ENCODE peak calls at places on chromosomes 3 and 15, in nine cellular contexts. One of them, this sample, is unnamed.
A peak's percentile ranks its signal among the peaks of the same experiment; 100 is the strongest.

GRCh38 chr15:77311618-77312398 is 108.1 kb downstream of the PEAK1 start:
- DNase-seq in GM04504: no peak
- DNase-seq in IMR-90: no peak
- DNase-seq in adipocyte: no peak
- DNase-seq in brain microvascular endothelial cell: no peak
- DNase-seq in left lobe of liver: no peak
- DNase-seq in neural progenitor cell: no peak
- DNase-seq in heart right ventricle: no peak
- DNase-seq in sciatic nerve: no peak
- DNase-seq in this sample: no peak

GRCh38 chr15:73944161-73945099 is 18.2 kb downstream of the LOXL1 start:
- DNase-seq in GM04504: no peak
- DNase-seq in IMR-90: no peak
- DNase-seq in adipocyte: no peak
- DNase-seq in brain microvascular endothelial cell: no peak
- DNase-seq in left lobe of liver: no peak
- DNase-seq in neural progenitor cell: peak; percentile 95
- DNase-seq in heart right ventricle: no peak
- DNase-seq in sciatic nerve: no peak
- DNase-seq in this sample: no peak

GRCh38 chr15:40543082-40543481 is 21.8 kb downstream of the CCDC32 start:
- DNase-seq in GM04504: no peak
- DNase-seq in IMR-90: no peak
- DNase-seq in adipocyte: no peak
- DNase-seq in brain microvascular endothelial cell: no peak
- DNase-seq in left lobe of liver: no peak
- DNase-seq in neural progenitor cell: no peak
- DNase-seq in heart right ventricle: no peak
- DNase-seq in sciatic nerve: no peak
- DNase-seq in this sample: no peak

GRCh38 chr3:150268426-150269321 is 139.4 kb upstream of the TSC22D2 start:
- DNase-seq in GM04504: no peak
- DNase-seq in IMR-90: peak; percentile 66
- DNase-seq in adipocyte: no peak
- DNase-seq in brain microvascular endothelial cell: no peak
- DNase-seq in left lobe of liver: peak; percentile 74
- DNase-seq in neural progenitor cell: no peak
- DNase-seq in heart right ventricle: no peak
- DNase-seq in sciatic nerve: no peak
- DNase-seq in this sample: peak; percentile 13

GRCh38 chr15:50825946-50826345 is 60.4 kb upstream of the SPPL2A start:
- DNase-seq in GM04504: peak; percentile 4
- DNase-seq in IMR-90: no peak
- DNase-seq in adipocyte: no peak
- DNase-seq in brain microvascular endothelial cell: no peak
- DNase-seq in left lobe of liver: no peak
- DNase-seq in neural progenitor cell: no peak
- DNase-seq in heart right ventricle: no peak
- DNase-seq in sciatic nerve: no peak
- DNase-seq in this sample: peak; percentile 90

GRCh38 chr3:49140080-49140479 is 7.2 kb upstream of the LAMB2 start:
- DNase-seq in GM04504: no peak
- DNase-seq in IMR-90: no peak
- DNase-seq in adipocyte: no peak
- DNase-seq in brain microvascular endothelial cell: no peak
- DNase-seq in left lobe of liver: no peak
- DNase-seq in neural progenitor cell: peak; percentile 34
- DNase-seq in heart right ventricle: no peak
- DNase-seq in sciatic nerve: no peak
- DNase-seq in this sample: no peak

GRCh38 chr3:184234224-184234623 is 4.8 kb downstream of the VWA5B2 start:
- DNase-seq in GM04504: peak; percentile 52
- DNase-seq in IMR-90: peak; percentile 83
- DNase-seq in adipocyte: peak; percentile 56
- DNase-seq in brain microvascular endothelial cell: peak; percentile 69
- DNase-seq in left lobe of liver: no peak
- DNase-seq in neural progenitor cell: no peak
- DNase-seq in heart right ventricle: no peak
- DNase-seq in sciatic nerve: peak; percentile 58
- DNase-seq in this sample: peak; percentile 77

GRCh38 chr3:66407281-66408218 is 93.3 kb downstream of the LRIG1 start:
- DNase-seq in GM04504: no peak
- DNase-seq in IMR-90: peak; percentile 55
- DNase-seq in adipocyte: peak; percentile 75
- DNase-seq in brain microvascular endothelial cell: no peak
- DNase-seq in left lobe of liver: peak; percentile 76
- DNase-seq in neural progenitor cell: peak; percentile 67
- DNase-seq in heart right ventricle: peak; percentile 82
- DNase-seq in sciatic nerve: peak; percentile 87
- DNase-seq in this sample: peak; percentile 35

GRCh38 chr3:45944830-45945620 is 1.8 kb downstream of the CXCR6 start:
- DNase-seq in GM04504: no peak
- DNase-seq in IMR-90: no peak
- DNase-seq in adipocyte: no peak
- DNase-seq in brain microvascular endothelial cell: no peak
- DNase-seq in left lobe of liver: no peak
- DNase-seq in neural progenitor cell: no peak
- DNase-seq in heart right ventricle: no peak
- DNase-seq in sciatic nerve: peak; percentile 22
- DNase-seq in this sample: no peak

GRCh38 chr15:77025941-77026411 is 31.1 kb downstream of the PSTPIP1 start:
- DNase-seq in GM04504: no peak
- DNase-seq in IMR-90: no peak
- DNase-seq in adipocyte: no peak
- DNase-seq in brain microvascular endothelial cell: no peak
- DNase-seq in left lobe of liver: peak; percentile 27
- DNase-seq in neural progenitor cell: no peak
- DNase-seq in heart right ventricle: no peak
- DNase-seq in sciatic nerve: peak; percentile 45
- DNase-seq in this sample: no peak

GRCh38 chr3:128011140-128011539 is 41.1 kb upstream of the SEC61A1 start:
- DNase-seq in GM04504: no peak
- DNase-seq in IMR-90: peak; percentile 10
- DNase-seq in adipocyte: peak; percentile 10
- DNase-seq in brain microvascular endothelial cell: peak; percentile 22
- DNase-seq in left lobe of liver: no peak
- DNase-seq in neural progenitor cell: peak; percentile 85
- DNase-seq in heart right ventricle: no peak
- DNase-seq in sciatic nerve: no peak
- DNase-seq in this sample: no peak

GRCh38 chr15:95718441-95718840 is 612.1 kb upstream of the NR2F2 start:
- DNase-seq in GM04504: no peak
- DNase-seq in IMR-90: no peak
- DNase-seq in adipocyte: no peak
- DNase-seq in brain microvascular endothelial cell: no peak
- DNase-seq in left lobe of liver: no peak
- DNase-seq in neural progenitor cell: no peak
- DNase-seq in heart right ventricle: peak; percentile 43
- DNase-seq in sciatic nerve: peak; percentile 64
- DNase-seq in this sample: no peak

GRCh38 chr3:33716227-33716626 is 1.8 kb downstream of the CLASP2 start:
- DNase-seq in GM04504: no peak
- DNase-seq in IMR-90: no peak
- DNase-seq in adipocyte: no peak
- DNase-seq in brain microvascular endothelial cell: no peak
- DNase-seq in left lobe of liver: no peak
- DNase-seq in neural progenitor cell: no peak
- DNase-seq in heart right ventricle: no peak
- DNase-seq in sciatic nerve: no peak
- DNase-seq in this sample: peak; percentile 8

GRCh38 chr15:94135748-94136147 is 95.6 kb upstream of the MCTP2 start:
- DNase-seq in GM04504: no peak
- DNase-seq in IMR-90: no peak
- DNase-seq in adipocyte: no peak
- DNase-seq in brain microvascular endothelial cell: no peak
- DNase-seq in left lobe of liver: no peak
- DNase-seq in neural progenitor cell: peak; percentile 46
- DNase-seq in heart right ventricle: no peak
- DNase-seq in sciatic nerve: no peak
- DNase-seq in this sample: no peak

GRCh38 chr15:69540622-69541021 is 88.0 kb downstream of the RPLP1 start:
- DNase-seq in GM04504: no peak
- DNase-seq in IMR-90: no peak
- DNase-seq in adipocyte: no peak
- DNase-seq in brain microvascular endothelial cell: no peak
- DNase-seq in left lobe of liver: no peak
- DNase-seq in neural progenitor cell: no peak
- DNase-seq in heart right ventricle: no peak
- DNase-seq in sciatic nerve: no peak
- DNase-seq in this sample: peak; percentile 90

GRCh38 chr15:71374607-71375352 is 259.5 kb downstream of the THSD4 start:
- DNase-seq in GM04504: peak; percentile 41
- DNase-seq in IMR-90: peak; percentile 82
- DNase-seq in adipocyte: peak; percentile 63
- DNase-seq in brain microvascular endothelial cell: no peak
- DNase-seq in left lobe of liver: no peak
- DNase-seq in neural progenitor cell: no peak
- DNase-seq in heart right ventricle: no peak
- DNase-seq in sciatic nerve: no peak
- DNase-seq in this sample: no peak

GRCh38 chr3:28699283-28699682 is 350.7 kb upstream of the AZI2 start:
- DNase-seq in GM04504: no peak
- DNase-seq in IMR-90: no peak
- DNase-seq in adipocyte: no peak
- DNase-seq in brain microvascular endothelial cell: no peak
- DNase-seq in left lobe of liver: no peak
- DNase-seq in neural progenitor cell: no peak
- DNase-seq in heart right ventricle: no peak
- DNase-seq in sciatic nerve: no peak
- DNase-seq in this sample: no peak

GRCh38 chr3:175266478-175266877 is 407.3 kb downstream of the NAALADL2 start:
- DNase-seq in GM04504: no peak
- DNase-seq in IMR-90: peak; percentile 78
- DNase-seq in adipocyte: peak; percentile 69
- DNase-seq in brain microvascular endothelial cell: no peak
- DNase-seq in left lobe of liver: no peak
- DNase-seq in neural progenitor cell: no peak
- DNase-seq in heart right ventricle: no peak
- DNase-seq in sciatic nerve: no peak
- DNase-seq in this sample: peak; percentile 32

GRCh38 chr3:141452045-141452444 is 34.8 kb upstream of the RASA2 start:
- DNase-seq in GM04504: no peak
- DNase-seq in IMR-90: peak; percentile 80
- DNase-seq in adipocyte: peak; percentile 83
- DNase-seq in brain microvascular endothelial cell: peak; percentile 65
- DNase-seq in left lobe of liver: no peak
- DNase-seq in neural progenitor cell: peak; percentile 57
- DNase-seq in heart right ventricle: no peak
- DNase-seq in sciatic nerve: no peak
- DNase-seq in this sample: peak; percentile 67

GRCh38 chr3:171967137-171967783 is 72.1 kb upstream of the FNDC3B start:
- DNase-seq in GM04504: peak; percentile 86
- DNase-seq in IMR-90: peak; percentile 90
- DNase-seq in adipocyte: peak; percentile 89
- DNase-seq in brain microvascular endothelial cell: peak; percentile 64
- DNase-seq in left lobe of liver: peak; percentile 66
- DNase-seq in neural progenitor cell: no peak
- DNase-seq in heart right ventricle: no peak
- DNase-seq in sciatic nerve: no peak
- DNase-seq in this sample: peak; percentile 75

GRCh38 chr3:110743202-110743601 is 328.4 kb upstream of the NECTIN3 start:
- DNase-seq in GM04504: no peak
- DNase-seq in IMR-90: no peak
- DNase-seq in adipocyte: no peak
- DNase-seq in brain microvascular endothelial cell: no peak
- DNase-seq in left lobe of liver: no peak
- DNase-seq in neural progenitor cell: peak; percentile 5
- DNase-seq in heart right ventricle: no peak
- DNase-seq in sciatic nerve: no peak
- DNase-seq in this sample: no peak

GRCh38 chr15:69303337-69304175 is 4.8 kb downstream of the PAQR5 start:
- DNase-seq in GM04504: no peak
- DNase-seq in IMR-90: peak; percentile 55
- DNase-seq in adipocyte: no peak
- DNase-seq in brain microvascular endothelial cell: no peak
- DNase-seq in left lobe of liver: no peak
- DNase-seq in neural progenitor cell: peak; percentile 38
- DNase-seq in heart right ventricle: no peak
- DNase-seq in sciatic nerve: no peak
- DNase-seq in this sample: peak; percentile 45

GRCh38 chr3:32410367-32411246 is 19.0 kb downstream of the CMTM7 start:
- DNase-seq in GM04504: no peak
- DNase-seq in IMR-90: no peak
- DNase-seq in adipocyte: no peak
- DNase-seq in brain microvascular endothelial cell: no peak
- DNase-seq in left lobe of liver: no peak
- DNase-seq in neural progenitor cell: peak; percentile 50
- DNase-seq in heart right ventricle: no peak
- DNase-seq in sciatic nerve: no peak
- DNase-seq in this sample: no peak

GRCh38 chr3:78889345-78889744 is 878.5 kb downstream of the ROBO1 start:
- DNase-seq in GM04504: no peak
- DNase-seq in IMR-90: no peak
- DNase-seq in adipocyte: no peak
- DNase-seq in brain microvascular endothelial cell: no peak
- DNase-seq in left lobe of liver: no peak
- DNase-seq in neural progenitor cell: no peak
- DNase-seq in heart right ventricle: no peak
- DNase-seq in sciatic nerve: no peak
- DNase-seq in this sample: no peak

GRCh38 chr3:5010706-5011554 is 31.7 kb downstream of the BHLHE40 start:
- DNase-seq in GM04504: no peak
- DNase-seq in IMR-90: peak; percentile 39
- DNase-seq in adipocyte: no peak
- DNase-seq in brain microvascular endothelial cell: no peak
- DNase-seq in left lobe of liver: no peak
- DNase-seq in neural progenitor cell: no peak
- DNase-seq in heart right ventricle: no peak
- DNase-seq in sciatic nerve: no peak
- DNase-seq in this sample: peak; percentile 76

GRCh38 chr15:67542462-67543347 is at the start of gene MAP2K5:
- DNase-seq in GM04504: no peak
- DNase-seq in IMR-90: peak; percentile 57
- DNase-seq in adipocyte: peak; percentile 93
- DNase-seq in brain microvascular endothelial cell: peak; percentile 52
- DNase-seq in left lobe of liver: peak; percentile 87
- DNase-seq in neural progenitor cell: peak; percentile 85
- DNase-seq in heart right ventricle: peak; percentile 91
- DNase-seq in sciatic nerve: peak; percentile 91
- DNase-seq in this sample: peak; percentile 74

GRCh38 chr3:53225651-53226050 is 30.2 kb downstream of the TKT start:
- DNase-seq in GM04504: no peak
- DNase-seq in IMR-90: no peak
- DNase-seq in adipocyte: no peak
- DNase-seq in brain microvascular endothelial cell: no peak
- DNase-seq in left lobe of liver: no peak
- DNase-seq in neural progenitor cell: no peak
- DNase-seq in heart right ventricle: no peak
- DNase-seq in sciatic nerve: no peak
- DNase-seq in this sample: no peak

GRCh38 chr3:78659386-78659987 is 1108.3 kb downstream of the ROBO1 start:
- DNase-seq in GM04504: no peak
- DNase-seq in IMR-90: peak; percentile 57
- DNase-seq in adipocyte: peak; percentile 78
- DNase-seq in brain microvascular endothelial cell: peak; percentile 48
- DNase-seq in left lobe of liver: no peak
- DNase-seq in neural progenitor cell: peak; percentile 53
- DNase-seq in heart right ventricle: no peak
- DNase-seq in sciatic nerve: no peak
- DNase-seq in this sample: peak; percentile 31

GRCh38 chr15:25504307-25504706 is 65.5 kb upstream of the UBE3A start:
- DNase-seq in GM04504: peak; percentile 21
- DNase-seq in IMR-90: peak; percentile 64
- DNase-seq in adipocyte: peak; percentile 48
- DNase-seq in brain microvascular endothelial cell: no peak
- DNase-seq in left lobe of liver: no peak
- DNase-seq in neural progenitor cell: no peak
- DNase-seq in heart right ventricle: no peak
- DNase-seq in sciatic nerve: no peak
- DNase-seq in this sample: peak; percentile 93

GRCh38 chr3:26840272-26840870 is 217.8 kb downstream of the LRRC3B start:
- DNase-seq in GM04504: no peak
- DNase-seq in IMR-90: no peak
- DNase-seq in adipocyte: no peak
- DNase-seq in brain microvascular endothelial cell: no peak
- DNase-seq in left lobe of liver: no peak
- DNase-seq in neural progenitor cell: peak; percentile 66
- DNase-seq in heart right ventricle: no peak
- DNase-seq in sciatic nerve: no peak
- DNase-seq in this sample: no peak

GRCh38 chr3:193140381-193140780 is 100.6 kb upstream of the PLAAT1 start:
- DNase-seq in GM04504: no peak
- DNase-seq in IMR-90: no peak
- DNase-seq in adipocyte: no peak
- DNase-seq in brain microvascular endothelial cell: no peak
- DNase-seq in left lobe of liver: no peak
- DNase-seq in neural progenitor cell: no peak
- DNase-seq in heart right ventricle: no peak
- DNase-seq in sciatic nerve: no peak
- DNase-seq in this sample: peak; percentile 28

This sample was measured in LHCN-M2.